ENCODE peak calls at places on chromosomes 7 and 10, in five cellular contexts. One of them, this sample, is unnamed.

GRCh38 chr7:140342732-140343514 is 55.4 kb downstream of the SLC37A3 start:
- DNase-seq in HL-60: peak; percentile 46
- DNase-seq in fibroblast of lung: peak; percentile 18
- DNase-seq in heart right ventricle: peak; percentile 28
- DNase-seq in hepatocyte: peak; percentile 30
- DNase-seq in this sample: no peak

GRCh38 chr10:50917486-50917885 is 32.1 kb upstream of the A1CF start:
- DNase-seq in fibroblast of lung: peak; percentile 53
- DNase-seq in hepatocyte: no peak
- DNase-seq in HL-60: no peak
- DNase-seq in heart right ventricle: no peak
- DNase-seq in this sample: no peak

GRCh38 chr7:36965625-36966024 is 241.3 kb upstream of the AOAH start:
- DNase-seq in heart right ventricle: no peak
- DNase-seq in hepatocyte: no peak
- DNase-seq in fibroblast of lung: no peak
- DNase-seq in HL-60: no peak
- DNase-seq in this sample: no peak

GRCh38 chr10:42960491-42961155 is 116.2 kb upstream of the RET start:
- DNase-seq in heart right ventricle: peak; percentile 19
- DNase-seq in fibroblast of lung: peak; percentile 14
- DNase-seq in HL-60: no peak
- DNase-seq in hepatocyte: peak; percentile 12
- DNase-seq in this sample: no peak

GRCh38 chr7:41038211-41038610 is 664.7 kb downstream of the INHBA start:
- DNase-seq in HL-60: no peak
- DNase-seq in hepatocyte: no peak
- DNase-seq in heart right ventricle: no peak
- DNase-seq in fibroblast of lung: no peak
- DNase-seq in this sample: no peak

GRCh38 chr10:4663162-4663992 is 162.6 kb upstream of the AKR1E2 start:
- DNase-seq in fibroblast of lung: peak; percentile 100
- DNase-seq in HL-60: peak; percentile 16
- DNase-seq in hepatocyte: peak; percentile 92
- DNase-seq in heart right ventricle: peak; percentile 88
- DNase-seq in this sample: peak; percentile 47

GRCh38 chr10:93495654-93496321 is 624 bp upstream of the CEP55 start:
- DNase-seq in heart right ventricle: peak; percentile 27
- DNase-seq in fibroblast of lung: no peak
- DNase-seq in HL-60: no peak
- DNase-seq in hepatocyte: peak; percentile 54
- DNase-seq in this sample: peak; percentile 40

GRCh38 chr7:106774768-106775551 is 90.1 kb upstream of the PIK3CG start:
- DNase-seq in fibroblast of lung: peak; percentile 89
- DNase-seq in heart right ventricle: no peak
- DNase-seq in hepatocyte: no peak
- DNase-seq in HL-60: no peak
- DNase-seq in this sample: no peak

GRCh38 chr7:20779041-20779440 is 7.6 kb downstream of the SP8 start:
- DNase-seq in heart right ventricle: no peak
- DNase-seq in hepatocyte: no peak
- DNase-seq in fibroblast of lung: no peak
- DNase-seq in HL-60: no peak
- DNase-seq in this sample: no peak

GRCh38 chr7:73890541-73891147 is 29.7 kb downstream of the TMEM270 start:
- DNase-seq in HL-60: no peak
- DNase-seq in heart right ventricle: no peak
- DNase-seq in hepatocyte: no peak
- DNase-seq in fibroblast of lung: peak; percentile 49
- DNase-seq in this sample: no peak

GRCh38 chr7:115533785-115534184 is 496.8 kb downstream of the TFEC start:
- DNase-seq in heart right ventricle: no peak
- DNase-seq in HL-60: no peak
- DNase-seq in hepatocyte: no peak
- DNase-seq in fibroblast of lung: peak; percentile 62
- DNase-seq in this sample: no peak

GRCh38 chr10:105992928-105993327 is 1171.6 kb downstream of the SORCS1 start:
- DNase-seq in hepatocyte: no peak
- DNase-seq in HL-60: no peak
- DNase-seq in fibroblast of lung: no peak
- DNase-seq in heart right ventricle: no peak
- DNase-seq in this sample: no peak

GRCh38 chr7:113806633-113807327 is 112.0 kb downstream of the PPP1R3A start:
- DNase-seq in fibroblast of lung: peak; percentile 11
- DNase-seq in HL-60: no peak
- DNase-seq in hepatocyte: no peak
- DNase-seq in heart right ventricle: no peak
- DNase-seq in this sample: no peak

GRCh38 chr7:100396421-100396982 is 23.2 kb downstream of the PILRA start:
- DNase-seq in HL-60: peak; percentile 57
- DNase-seq in hepatocyte: no peak
- DNase-seq in heart right ventricle: no peak
- DNase-seq in fibroblast of lung: no peak
- DNase-seq in this sample: no peak

GRCh38 chr7:123492485-123492884 is 41.9 kb downstream of the IQUB start:
- DNase-seq in heart right ventricle: no peak
- DNase-seq in HL-60: no peak
- DNase-seq in hepatocyte: no peak
- DNase-seq in fibroblast of lung: no peak
- DNase-seq in this sample: no peak

GRCh38 chr10:60314306-60314940 is 75.3 kb downstream of the ANK3 start:
- DNase-seq in HL-60: no peak
- DNase-seq in hepatocyte: peak; percentile 31
- DNase-seq in fibroblast of lung: peak; percentile 81
- DNase-seq in heart right ventricle: no peak
- DNase-seq in this sample: no peak

GRCh38 chr7:48426966-48427555 is 255.8 kb downstream of the ABCA13 start:
- DNase-seq in heart right ventricle: no peak
- DNase-seq in hepatocyte: peak; percentile 26
- DNase-seq in fibroblast of lung: peak; percentile 82
- DNase-seq in HL-60: no peak
- DNase-seq in this sample: no peak

GRCh38 chr10:99681553-99681952 is 22.2 kb downstream of the ENTPD7 start:
- DNase-seq in heart right ventricle: peak; percentile 23
- DNase-seq in hepatocyte: no peak
- DNase-seq in HL-60: no peak
- DNase-seq in fibroblast of lung: peak; percentile 82
- DNase-seq in this sample: peak; percentile 61

GRCh38 chr7:75925717-75926435 is 10.9 kb downstream of the POR start:
- DNase-seq in fibroblast of lung: no peak
- DNase-seq in hepatocyte: no peak
- DNase-seq in heart right ventricle: peak; percentile 31
- DNase-seq in HL-60: no peak
- DNase-seq in this sample: no peak

GRCh38 chr10:49114718-49115014 is 656 bp downstream of the VSTM4 start:
- DNase-seq in HL-60: no peak
- DNase-seq in hepatocyte: no peak
- DNase-seq in heart right ventricle: no peak
- DNase-seq in fibroblast of lung: peak; percentile 54
- DNase-seq in this sample: no peak

GRCh38 chr7:133873631-133874030 is 253.5 kb upstream of the LRGUK start:
- DNase-seq in HL-60: no peak
- DNase-seq in hepatocyte: no peak
- DNase-seq in fibroblast of lung: peak; percentile 15
- DNase-seq in heart right ventricle: no peak
- DNase-seq in this sample: no peak

GRCh38 chr10:61643316-61643751 is 19.4 kb upstream of the CABCOCO1 start:
- DNase-seq in fibroblast of lung: peak; percentile 92
- DNase-seq in heart right ventricle: no peak
- DNase-seq in hepatocyte: no peak
- DNase-seq in HL-60: peak; percentile 12
- DNase-seq in this sample: no peak

GRCh38 chr10:102085336-102085735 is 20.2 kb downstream of the HPS6 start:
- DNase-seq in heart right ventricle: no peak
- DNase-seq in hepatocyte: no peak
- DNase-seq in fibroblast of lung: no peak
- DNase-seq in HL-60: no peak
- DNase-seq in this sample: no peak

GRCh38 chr7:128917061-128917460 is 6.6 kb upstream of the KCP start:
- DNase-seq in fibroblast of lung: no peak
- DNase-seq in HL-60: no peak
- DNase-seq in heart right ventricle: no peak
- DNase-seq in hepatocyte: no peak
- DNase-seq in this sample: no peak

GRCh38 chr10:127937915-127938440 is 31.1 kb downstream of the PTPRE start:
- DNase-seq in fibroblast of lung: no peak
- DNase-seq in hepatocyte: no peak
- DNase-seq in heart right ventricle: no peak
- DNase-seq in HL-60: no peak
- DNase-seq in this sample: no peak

GRCh38 chr10:59362184-59362966 is at the start of gene FAM13C:
- DNase-seq in heart right ventricle: peak; percentile 64
- DNase-seq in fibroblast of lung: peak; percentile 68
- DNase-seq in hepatocyte: peak; percentile 82
- DNase-seq in HL-60: no peak
- DNase-seq in this sample: peak; percentile 39

GRCh38 chr7:463362-464176 is 56.1 kb downstream of the PDGFA start:
- DNase-seq in hepatocyte: no peak
- DNase-seq in fibroblast of lung: no peak
- DNase-seq in HL-60: no peak
- DNase-seq in heart right ventricle: no peak
- DNase-seq in this sample: no peak

GRCh38 chr7:150337659-150338081 is 3.8 kb downstream of the RARRES2 start:
- DNase-seq in heart right ventricle: no peak
- DNase-seq in fibroblast of lung: no peak
- DNase-seq in HL-60: no peak
- DNase-seq in hepatocyte: no peak
- DNase-seq in this sample: no peak

GRCh38 chr7:150340875-150341262 is 560 bp downstream of the RARRES2 start:
- DNase-seq in fibroblast of lung: no peak
- DNase-seq in HL-60: no peak
- DNase-seq in heart right ventricle: no peak
- DNase-seq in hepatocyte: no peak
- DNase-seq in this sample: no peak

GRCh38 chr7:150338166-150338829 is 3.1 kb downstream of the RARRES2 start:
- DNase-seq in HL-60: no peak
- DNase-seq in hepatocyte: no peak
- DNase-seq in fibroblast of lung: no peak
- DNase-seq in heart right ventricle: no peak
- DNase-seq in this sample: no peak

GRCh38 chr7:150340024-150340749 is 1.2 kb downstream of the RARRES2 start:
- DNase-seq in heart right ventricle: peak; percentile 42
- DNase-seq in HL-60: no peak
- DNase-seq in fibroblast of lung: peak; percentile 82
- DNase-seq in hepatocyte: peak; percentile 69
- DNase-seq in this sample: no peak

GRCh38 chr7:150339369-150339768 is 2.1 kb downstream of the RARRES2 start:
- DNase-seq in HL-60: no peak
- DNase-seq in hepatocyte: no peak
- DNase-seq in heart right ventricle: no peak
- DNase-seq in fibroblast of lung: peak; percentile 52
- DNase-seq in this sample: no peak
- H3K4me3 ChIP-seq in HL-60: no peak overlapping the region
- H3K4me3 ChIP-seq in hepatocyte: no peak overlapping the region
- H3K4me3 ChIP-seq in heart right ventricle: no peak overlapping the region
- H3K4me3 ChIP-seq in fibroblast of lung: no peak overlapping the region
- H3K4me3 ChIP-seq in this sample: no peak overlapping the region

GRCh38 chr10:131852161-131852822 is 48.5 kb upstream of the PPP2R2D start:
- DNase-seq in fibroblast of lung: no peak
- DNase-seq in hepatocyte: no peak
- DNase-seq in heart right ventricle: no peak
- DNase-seq in HL-60: no peak
- DNase-seq in this sample: no peak
- TF ChIP-seq CTCF in fibroblast of lung: no peak
- TF ChIP-seq CTCF in hepatocyte: no peak
- TF ChIP-seq CTCF in heart right ventricle: no peak
- TF ChIP-seq CTCF in HL-60: no peak
- TF ChIP-seq CTCF in this sample: no peak

DNA sequence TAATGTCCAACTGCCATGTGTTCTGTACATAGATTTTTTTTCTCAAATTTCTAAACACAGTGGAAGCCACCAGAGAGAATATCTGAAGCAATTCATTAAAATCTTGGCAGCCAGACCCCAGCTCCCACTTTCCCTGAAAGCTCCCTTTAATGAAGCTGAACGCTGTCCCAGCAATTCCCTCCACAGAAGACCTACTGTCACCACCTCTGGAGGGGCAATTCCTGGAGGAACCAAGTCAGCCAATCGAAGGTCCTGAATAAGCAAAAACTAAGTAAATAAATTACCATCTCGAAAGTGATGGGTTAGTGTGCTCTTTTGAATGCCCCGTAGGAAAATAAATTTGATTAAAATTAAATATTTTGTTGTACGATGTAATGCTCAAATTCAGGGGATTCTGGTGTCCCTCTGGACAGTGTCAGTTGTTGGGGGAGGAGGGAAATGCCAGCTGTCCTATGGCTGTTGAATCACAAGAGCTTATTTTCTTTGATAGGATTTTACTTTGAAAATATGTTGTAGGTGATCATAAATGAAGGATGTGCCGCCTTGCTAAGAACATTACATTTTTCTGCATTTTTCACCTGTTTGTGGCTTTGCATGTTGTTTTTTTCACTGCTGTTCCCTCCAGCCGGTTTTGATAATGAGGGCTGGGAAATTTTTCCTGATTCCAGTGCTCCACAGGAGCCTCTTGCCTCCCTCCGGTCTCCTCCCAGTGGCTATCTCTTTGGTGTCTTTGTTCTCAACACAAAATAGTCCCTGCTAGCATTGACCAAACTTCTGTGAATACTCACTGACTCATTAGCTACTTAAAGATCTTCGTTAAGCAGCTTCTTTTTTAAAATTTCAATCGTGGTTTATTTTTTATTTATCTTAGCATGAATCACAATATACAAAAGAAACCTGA is 9.3 kb upstream of the GSAP start:
- DNase-seq in hepatocyte: no peak
- DNase-seq in HL-60: no peak
- DNase-seq in heart right ventricle: no peak
- DNase-seq in fibroblast of lung: peak; percentile 87
- DNase-seq in this sample: no peak
- H3K4me3 ChIP-seq in hepatocyte: no peak overlapping the region
- H3K4me3 ChIP-seq in HL-60: no peak overlapping the region
- H3K4me3 ChIP-seq in heart right ventricle: peak overlapping the region; percentile 30
- H3K4me3 ChIP-seq in fibroblast of lung: no peak overlapping the region
- H3K4me3 ChIP-seq in this sample: no peak overlapping the region

GRCh38 chr7:22860784-22861482 is 38.3 kb upstream of the TOMM7 start:
- DNase-seq in fibroblast of lung: no peak
- DNase-seq in hepatocyte: no peak
- DNase-seq in HL-60: no peak
- DNase-seq in heart right ventricle: no peak
- DNase-seq in this sample: no peak
- TF ChIP-seq CTCF in fibroblast of lung: peak; percentile 43
- TF ChIP-seq CTCF in hepatocyte: no peak
- TF ChIP-seq CTCF in HL-60: peak; percentile 61
- TF ChIP-seq CTCF in heart right ventricle: peak; percentile 64
- TF ChIP-seq CTCF in this sample: peak; percentile 34

This sample was measured in LNCaP clone FGC.